ENCODE peak calls at places on chromosomes 5 and 9, in five cellular contexts. Q is HuH-7.5, S is GM12891, F is psoas muscle, Z is cerebellum. G is an unnamed sample.

GRCh38 chr9:106074006-106074405 is 379.7 kb downstream of the TMEM38B start:
- DNase-seq in Z (no peak), Q (no peak), S (no peak), F (no peak), G (no peak)

GRCh38 chr5:51829691-51830090 is 446.4 kb downstream of the ISL1 start:
- DNase-seq in Z (no peak), S (no peak), F (no peak), Q (no peak), G (no peak)

GRCh38 chr9:107711528-107711927 is 222.0 kb upstream of the KLF4 start:
- DNase-seq in F (peak), Q (no peak), Z (peak), S (no peak), G (no peak)

GRCh38 chr9:133658442-133659431 is 22.6 kb downstream of the DBH start:
- DNase-seq in Z (no peak), S (no peak), Q (peak), F (peak), G (no peak)

GRCh38 chr9:133971121-133971951 is 20.8 kb downstream of the VAV2 start:
- DNase-seq in S (no peak), Q (no peak), Z (no peak), F (no peak), G (no peak)

GRCh38 chr5:57186194-57186593 is 12.3 kb downstream of the GPBP1 start:
- DNase-seq in Q (no peak), S (no peak), Z (no peak), F (no peak), G (no peak)

GRCh38 chr5:6899215-6899614 is 186.0 kb downstream of the TENT4A start:
- DNase-seq in Z (peak), S (no peak), Q (no peak), F (no peak), G (no peak)

GRCh38 chr5:151234476-151235238 is 10.8 kb upstream of the CCDC69 start:
- DNase-seq in S (peak), Q (peak), Z (no peak), F (peak), G (no peak)

GRCh38 chr5:180345781-180346180 is 7.4 kb downstream of the GFPT2 start:
- DNase-seq in Z (no peak), S (no peak), F (no peak), Q (no peak), G (no peak)

GRCh38 chr5:78568212-78568611 is 80.4 kb downstream of the LHFPL2 start:
- DNase-seq in S (no peak), Q (no peak), F (no peak), Z (no peak), G (no peak)

GRCh38 chr9:130126721-130127429 is 45.3 kb upstream of the NCS1 start:
- DNase-seq in F (no peak), Z (no peak), Q (no peak), S (no peak), G (no peak)

GRCh38 chr5:6632324-6632930 is 417 bp downstream of the NSUN2 start:
- DNase-seq in Q (peak), S (no peak), F (no peak), Z (peak), G (no peak)

GRCh38 chr5:118968925-118969375 is 19.4 kb downstream of the DTWD2 start:
- DNase-seq in S (no peak), F (peak), Z (no peak), Q (no peak), G (no peak)

GRCh38 chr5:117058740-117059139 is 484.1 kb upstream of the SEMA6A start:
- DNase-seq in S (no peak), F (no peak), Q (no peak), Z (no peak), G (no peak)

GRCh38 chr9:136659861-136660784 is 2.6 kb upstream of the EGFL7 start:
- DNase-seq in Z (no peak), S (no peak), F (no peak), Q (no peak), G (no peak)

GRCh38 chr5:57735754-57736153 is 253.1 kb upstream of the ACTBL2 start:
- DNase-seq in Z (no peak), Q (no peak), S (no peak), F (no peak), G (no peak)

GRCh38 chr5:164753434-164753833 is 1248.0 kb downstream of the MAT2B start:
- DNase-seq in S (no peak), Q (no peak), Z (no peak), F (no peak), G (no peak)

GRCh38 chr5:61435368-61435767 is 103.3 kb downstream of the ZSWIM6 start:
- DNase-seq in Q (no peak), Z (no peak), F (no peak), S (no peak), G (no peak)

GRCh38 chr5:73605223-73606087 is 20.5 kb upstream of the ARHGEF28 start:
- DNase-seq in Z (no peak), F (no peak), Q (no peak), S (no peak), G (no peak)

GRCh38 chr5:167639213-167639612 is 652.2 kb upstream of the WWC1 start:
- DNase-seq in F (no peak), Z (no peak), Q (no peak), S (no peak), G (no peak)

GRCh38 chr5:53110156-53110555 is 599 bp upstream of the MOCS2 start:
- DNase-seq in Q (no peak), Z (no peak), S (no peak), F (no peak), G (no peak)

GRCh38 chr9:84141762-84142370 is 161.3 kb downstream of the RMI1 start:
- DNase-seq in F (no peak), S (no peak), Z (peak), Q (no peak), G (no peak)

GRCh38 chr5:555058-555623 is 30.9 kb upstream of the SLC9A3 start:
- DNase-seq in F (no peak), Z (no peak), Q (no peak), S (no peak), G (no peak)

GRCh38 chr5:122906768-122907167 is 61.4 kb downstream of the SNX24 start:
- DNase-seq in Z (no peak), Q (no peak), F (no peak), S (no peak), G (no peak)

GRCh38 chr9:121684381-121685145 is 33.1 kb downstream of the DAB2IP start:
- DNase-seq in F (peak), S (peak), Q (peak), Z (no peak), G (peak)

GRCh38 chr5:171323007-171323406 is 14.0 kb downstream of the TLX3 start:
- DNase-seq in Q (no peak), S (no peak), F (no peak), Z (no peak), G (no peak)

GRCh38 chr5:168609806-168610482 is 30.8 kb upstream of the PANK3 start:
- DNase-seq in S (no peak), F (no peak), Q (no peak), Z (no peak), G (no peak)

GRCh38 chr9:33265211-33265885 is 499 bp downstream of the CHMP5 start:
- DNase-seq in Z (no peak), Q (no peak), S (no peak), F (no peak), G (no peak)

GRCh38 chr5:40124367-40124766 is 555.3 kb upstream of the PTGER4 start:
- DNase-seq in Z (no peak), S (no peak), Q (no peak), F (no peak), G (no peak)

GRCh38 chr5:132364319-132364718 is 5.2 kb upstream of the SLC22A5 start:
- DNase-seq in Q (no peak), F (no peak), Z (no peak), S (no peak), G (no peak)

GRCh38 chr5:67964619-67965018 is 250.9 kb upstream of the PIK3R1 start:
- DNase-seq in F (no peak), S (no peak), Z (no peak), Q (no peak), G (no peak)